ENCODE peak calls at places on chromosomes 16 and 17, in nine cellular contexts. One of them, this sample, is unnamed. For H3K9me3, the result is how much of the 10 kb centered on the place peaks cover.

GRCh38 chr16:763903-764750 is 3.6 kb downstream of the MSLN start:
- DNase-seq in fibroblast of lung: no peak
- DNase-seq in neural progenitor cell: no peak
- DNase-seq in endodermal cell: no peak
- DNase-seq in CD4-positive, CD25-positive, alpha-beta regulatory T cell: no peak
- DNase-seq in OCI-LY7: no peak
- DNase-seq in A549: no peak
- DNase-seq in uterus: no peak
- DNase-seq in left ventricle myocardium inferior: no peak
- DNase-seq in this sample: no peak

GRCh38 chr17:51901242-51901641 is 257.3 kb downstream of the CA10 start:
- DNase-seq in left ventricle myocardium inferior: no peak
- DNase-seq in uterus: no peak
- DNase-seq in OCI-LY7: no peak
- DNase-seq in A549: no peak
- DNase-seq in CD4-positive, CD25-positive, alpha-beta regulatory T cell: no peak
- DNase-seq in endodermal cell: peak
- DNase-seq in fibroblast of lung: no peak
- DNase-seq in neural progenitor cell: peak
- DNase-seq in this sample: no peak

GRCh38 chr17:66739553-66739952 is 95.4 kb upstream of the CACNG5 start:
- DNase-seq in left ventricle myocardium inferior: no peak
- DNase-seq in fibroblast of lung: no peak
- DNase-seq in uterus: no peak
- DNase-seq in neural progenitor cell: no peak
- DNase-seq in A549: no peak
- DNase-seq in CD4-positive, CD25-positive, alpha-beta regulatory T cell: no peak
- DNase-seq in endodermal cell: peak
- DNase-seq in OCI-LY7: no peak
- DNase-seq in this sample: no peak

GRCh38 chr17:13940858-13941665 is 128.2 kb upstream of the COX10 start:
- DNase-seq in A549: peak
- DNase-seq in CD4-positive, CD25-positive, alpha-beta regulatory T cell: no peak
- DNase-seq in endodermal cell: peak
- DNase-seq in neural progenitor cell: no peak
- DNase-seq in OCI-LY7: no peak
- DNase-seq in uterus: no peak
- DNase-seq in left ventricle myocardium inferior: no peak
- DNase-seq in fibroblast of lung: peak
- DNase-seq in this sample: no peak

GRCh38 chr16:20192801-20193200 is 119.1 kb upstream of the GPR139 start:
- DNase-seq in uterus: no peak
- DNase-seq in left ventricle myocardium inferior: no peak
- DNase-seq in CD4-positive, CD25-positive, alpha-beta regulatory T cell: no peak
- DNase-seq in fibroblast of lung: no peak
- DNase-seq in OCI-LY7: no peak
- DNase-seq in endodermal cell: no peak
- DNase-seq in neural progenitor cell: no peak
- DNase-seq in A549: no peak
- DNase-seq in this sample: no peak

GRCh38 chr16:10961231-10961630 is 16.9 kb downstream of the CLEC16A start:
- DNase-seq in CD4-positive, CD25-positive, alpha-beta regulatory T cell: no peak
- DNase-seq in OCI-LY7: no peak
- DNase-seq in neural progenitor cell: no peak
- DNase-seq in A549: no peak
- DNase-seq in endodermal cell: no peak
- DNase-seq in uterus: no peak
- DNase-seq in fibroblast of lung: peak
- DNase-seq in left ventricle myocardium inferior: no peak
- DNase-seq in this sample: no peak

GRCh38 chr16:90072442-90073105 is 4.6 kb downstream of the PRDM7 start:
- DNase-seq in OCI-LY7: no peak
- DNase-seq in left ventricle myocardium inferior: no peak
- DNase-seq in fibroblast of lung: no peak
- DNase-seq in A549: no peak
- DNase-seq in CD4-positive, CD25-positive, alpha-beta regulatory T cell: no peak
- DNase-seq in neural progenitor cell: no peak
- DNase-seq in uterus: no peak
- DNase-seq in endodermal cell: no peak
- DNase-seq in this sample: no peak

GRCh38 chr16:67462279-67462655 is 18.7 kb downstream of the ATP6V0D1 start:
- DNase-seq in A549: no peak
- DNase-seq in CD4-positive, CD25-positive, alpha-beta regulatory T cell: no peak
- DNase-seq in endodermal cell: no peak
- DNase-seq in OCI-LY7: no peak
- DNase-seq in neural progenitor cell: no peak
- DNase-seq in uterus: no peak
- DNase-seq in fibroblast of lung: no peak
- DNase-seq in left ventricle myocardium inferior: no peak
- DNase-seq in this sample: no peak

GRCh38 chr16:30185683-30186421 is 2.5 kb downstream of the CORO1A start:
- DNase-seq in endodermal cell: peak
- DNase-seq in neural progenitor cell: no peak
- DNase-seq in OCI-LY7: peak
- DNase-seq in A549: no peak
- DNase-seq in fibroblast of lung: no peak
- DNase-seq in left ventricle myocardium inferior: peak
- DNase-seq in CD4-positive, CD25-positive, alpha-beta regulatory T cell: peak
- DNase-seq in uterus: peak
- DNase-seq in this sample: peak

GRCh38 chr16:74667215-74667765 is 613 bp upstream of the RFWD3 start:
- DNase-seq in OCI-LY7: peak
- DNase-seq in left ventricle myocardium inferior: peak
- DNase-seq in CD4-positive, CD25-positive, alpha-beta regulatory T cell: no peak
- DNase-seq in uterus: peak
- DNase-seq in endodermal cell: peak
- DNase-seq in A549: no peak
- DNase-seq in neural progenitor cell: peak
- DNase-seq in fibroblast of lung: peak
- DNase-seq in this sample: no peak

GRCh38 chr16:74578838-74579237 is 28.1 kb downstream of the GLG1 start:
- DNase-seq in uterus: no peak
- DNase-seq in left ventricle myocardium inferior: no peak
- DNase-seq in CD4-positive, CD25-positive, alpha-beta regulatory T cell: no peak
- DNase-seq in neural progenitor cell: no peak
- DNase-seq in fibroblast of lung: no peak
- DNase-seq in OCI-LY7: no peak
- DNase-seq in A549: no peak
- DNase-seq in endodermal cell: no peak
- DNase-seq in this sample: no peak

GRCh38 chr16:78249056-78249455 is 149.6 kb downstream of the WWOX start:
- DNase-seq in OCI-LY7: no peak
- DNase-seq in uterus: no peak
- DNase-seq in CD4-positive, CD25-positive, alpha-beta regulatory T cell: no peak
- DNase-seq in neural progenitor cell: peak
- DNase-seq in fibroblast of lung: no peak
- DNase-seq in A549: no peak
- DNase-seq in left ventricle myocardium inferior: peak
- DNase-seq in endodermal cell: peak
- DNase-seq in this sample: no peak

GRCh38 chr16:78240459-78241222 is 141.2 kb downstream of the WWOX start:
- DNase-seq in CD4-positive, CD25-positive, alpha-beta regulatory T cell: no peak
- DNase-seq in left ventricle myocardium inferior: no peak
- DNase-seq in OCI-LY7: no peak
- DNase-seq in A549: peak
- DNase-seq in uterus: no peak
- DNase-seq in neural progenitor cell: peak
- DNase-seq in fibroblast of lung: no peak
- DNase-seq in endodermal cell: peak
- DNase-seq in this sample: no peak

GRCh38 chr16:78249832-78250231 is 150.4 kb downstream of the WWOX start:
- DNase-seq in fibroblast of lung: no peak
- DNase-seq in A549: no peak
- DNase-seq in CD4-positive, CD25-positive, alpha-beta regulatory T cell: no peak
- DNase-seq in OCI-LY7: no peak
- DNase-seq in left ventricle myocardium inferior: no peak
- DNase-seq in uterus: no peak
- DNase-seq in neural progenitor cell: no peak
- DNase-seq in endodermal cell: no peak
- DNase-seq in this sample: no peak

GRCh38 chr16:78242231-78242630 is 142.8 kb downstream of the WWOX start:
- DNase-seq in A549: no peak
- DNase-seq in CD4-positive, CD25-positive, alpha-beta regulatory T cell: no peak
- DNase-seq in endodermal cell: no peak
- DNase-seq in left ventricle myocardium inferior: no peak
- DNase-seq in uterus: no peak
- DNase-seq in fibroblast of lung: no peak
- DNase-seq in neural progenitor cell: no peak
- DNase-seq in OCI-LY7: no peak
- DNase-seq in this sample: no peak

GRCh38 chr16:78244131-78244899 is 144.9 kb downstream of the WWOX start:
- DNase-seq in neural progenitor cell: peak
- DNase-seq in fibroblast of lung: no peak
- DNase-seq in left ventricle myocardium inferior: no peak
- DNase-seq in CD4-positive, CD25-positive, alpha-beta regulatory T cell: no peak
- DNase-seq in A549: no peak
- DNase-seq in uterus: no peak
- DNase-seq in endodermal cell: peak
- DNase-seq in OCI-LY7: no peak
- DNase-seq in this sample: no peak
- H3K9me3 ChIP-seq in neural progenitor cell: under half
- H3K9me3 ChIP-seq in fibroblast of lung: under half
- H3K9me3 ChIP-seq in left ventricle myocardium inferior: under half
- H3K9me3 ChIP-seq in CD4-positive, CD25-positive, alpha-beta regulatory T cell: under half
- H3K9me3 ChIP-seq in A549: under half
- H3K9me3 ChIP-seq in uterus: under half
- H3K9me3 ChIP-seq in endodermal cell: under half
- H3K9me3 ChIP-seq in OCI-LY7: under half
- H3K9me3 ChIP-seq in this sample: under half

GRCh38 chr16:3408561-3409197 is 7.7 kb downstream of the ZNF174 start:
- DNase-seq in uterus: no peak
- DNase-seq in endodermal cell: no peak
- DNase-seq in fibroblast of lung: no peak
- DNase-seq in OCI-LY7: no peak
- DNase-seq in left ventricle myocardium inferior: no peak
- DNase-seq in neural progenitor cell: no peak
- DNase-seq in A549: no peak
- DNase-seq in CD4-positive, CD25-positive, alpha-beta regulatory T cell: no peak
- DNase-seq in this sample: no peak

GRCh38 chr16:3413730-3414379 is 12.8 kb downstream of the ZNF174 start:
- DNase-seq in CD4-positive, CD25-positive, alpha-beta regulatory T cell: no peak
- DNase-seq in uterus: no peak
- DNase-seq in OCI-LY7: no peak
- DNase-seq in endodermal cell: peak
- DNase-seq in A549: no peak
- DNase-seq in neural progenitor cell: no peak
- DNase-seq in left ventricle myocardium inferior: no peak
- DNase-seq in fibroblast of lung: no peak
- DNase-seq in this sample: no peak
- H3K9me3 ChIP-seq in CD4-positive, CD25-positive, alpha-beta regulatory T cell: half or more
- H3K9me3 ChIP-seq in uterus: under half
- H3K9me3 ChIP-seq in OCI-LY7: under half
- H3K9me3 ChIP-seq in endodermal cell: under half
- H3K9me3 ChIP-seq in A549: half or more
- H3K9me3 ChIP-seq in neural progenitor cell: under half
- H3K9me3 ChIP-seq in left ventricle myocardium inferior: half or more
- H3K9me3 ChIP-seq in fibroblast of lung: under half
- H3K9me3 ChIP-seq in this sample: under half

GRCh38 chr17:8930664-8931063 is 34.8 kb downstream of the PIK3R5 start:
- DNase-seq in A549: no peak
- DNase-seq in fibroblast of lung: no peak
- DNase-seq in neural progenitor cell: no peak
- DNase-seq in OCI-LY7: no peak
- DNase-seq in CD4-positive, CD25-positive, alpha-beta regulatory T cell: no peak
- DNase-seq in uterus: no peak
- DNase-seq in left ventricle myocardium inferior: no peak
- DNase-seq in endodermal cell: no peak
- DNase-seq in this sample: no peak
- H3K9me3 ChIP-seq in A549: half or more
- H3K9me3 ChIP-seq in fibroblast of lung: under half
- H3K9me3 ChIP-seq in neural progenitor cell: under half
- H3K9me3 ChIP-seq in OCI-LY7: under half
- H3K9me3 ChIP-seq in CD4-positive, CD25-positive, alpha-beta regulatory T cell: under half
- H3K9me3 ChIP-seq in uterus: under half
- H3K9me3 ChIP-seq in left ventricle myocardium inferior: under half
- H3K9me3 ChIP-seq in endodermal cell: under half
- H3K9me3 ChIP-seq in this sample: under half

GRCh38 chr16:3377917-3378316 is 22.2 kb downstream of the OR2C1 start:
- DNase-seq in left ventricle myocardium inferior: no peak
- DNase-seq in uterus: no peak
- DNase-seq in A549: no peak
- DNase-seq in neural progenitor cell: no peak
- DNase-seq in OCI-LY7: no peak
- DNase-seq in endodermal cell: no peak
- DNase-seq in fibroblast of lung: no peak
- DNase-seq in CD4-positive, CD25-positive, alpha-beta regulatory T cell: no peak
- DNase-seq in this sample: no peak

GRCh38 chr16:3388325-3388724 is 12.5 kb downstream of the ZSCAN32 start:
- DNase-seq in neural progenitor cell: no peak
- DNase-seq in fibroblast of lung: no peak
- DNase-seq in uterus: no peak
- DNase-seq in OCI-LY7: no peak
- DNase-seq in CD4-positive, CD25-positive, alpha-beta regulatory T cell: no peak
- DNase-seq in left ventricle myocardium inferior: no peak
- DNase-seq in endodermal cell: no peak
- DNase-seq in A549: no peak
- DNase-seq in this sample: no peak

GRCh38 chr16:3383045-3383448 is 17.8 kb downstream of the ZSCAN32 start:
- DNase-seq in neural progenitor cell: no peak
- DNase-seq in endodermal cell: no peak
- DNase-seq in A549: no peak
- DNase-seq in fibroblast of lung: no peak
- DNase-seq in OCI-LY7: no peak
- DNase-seq in CD4-positive, CD25-positive, alpha-beta regulatory T cell: no peak
- DNase-seq in left ventricle myocardium inferior: no peak
- DNase-seq in uterus: no peak
- DNase-seq in this sample: no peak
- H3K9me3 ChIP-seq in neural progenitor cell: under half
- H3K9me3 ChIP-seq in endodermal cell: half or more
- H3K9me3 ChIP-seq in A549: half or more
- H3K9me3 ChIP-seq in fibroblast of lung: under half
- H3K9me3 ChIP-seq in OCI-LY7: under half
- H3K9me3 ChIP-seq in CD4-positive, CD25-positive, alpha-beta regulatory T cell: half or more
- H3K9me3 ChIP-seq in left ventricle myocardium inferior: under half
- H3K9me3 ChIP-seq in uterus: under half
- H3K9me3 ChIP-seq in this sample: half or more

DNA sequence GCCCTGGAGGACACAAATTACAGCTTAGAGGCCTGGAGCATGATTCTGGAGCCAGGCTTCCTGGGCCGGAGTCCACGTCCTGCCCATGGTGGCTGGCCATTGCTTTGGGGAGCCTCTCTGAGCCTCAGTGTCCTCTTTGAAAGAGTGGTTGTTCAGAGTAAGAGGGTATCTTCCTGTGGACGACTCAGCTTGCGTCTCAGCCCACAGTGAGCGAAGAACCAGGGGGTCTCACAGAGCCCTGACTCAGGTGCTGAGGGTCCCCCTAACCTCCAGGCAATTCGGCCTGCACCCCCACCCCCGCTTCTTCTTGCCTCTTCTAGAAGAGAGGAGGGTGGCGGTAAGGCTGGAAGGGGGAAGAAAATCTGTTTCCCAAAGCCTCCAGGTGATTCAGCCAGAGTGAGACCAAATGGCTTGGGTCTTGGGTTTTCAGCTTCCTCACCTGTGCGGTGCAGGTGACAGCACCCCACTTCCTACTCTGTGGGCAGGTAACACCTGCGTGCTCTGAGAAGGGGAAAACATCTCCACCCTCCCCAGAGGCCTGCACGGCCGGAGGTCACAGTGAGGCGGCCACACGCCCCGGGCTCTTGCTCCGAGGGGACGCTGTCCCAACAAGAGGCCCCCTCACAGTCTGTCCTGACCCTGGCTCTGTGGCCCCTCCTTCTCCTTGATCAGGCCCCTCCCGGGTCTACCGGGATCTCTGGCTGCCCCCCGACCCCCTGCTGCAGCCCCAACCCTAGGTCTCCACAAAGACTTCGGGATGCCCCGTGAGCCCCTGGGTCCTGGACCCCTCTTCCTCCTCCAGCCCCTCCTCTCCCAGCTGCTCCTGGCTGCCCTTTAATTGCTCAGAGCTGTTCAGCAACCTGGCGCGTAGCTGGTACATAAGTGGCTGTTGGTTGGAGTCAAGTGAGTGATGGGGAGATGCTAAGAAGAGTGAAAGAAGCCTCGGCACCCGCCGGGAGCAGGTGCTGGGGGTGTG is 119.2 kb downstream of the METRNL start:
- DNase-seq in A549: no peak
- DNase-seq in left ventricle myocardium inferior: peak
- DNase-seq in endodermal cell: no peak
- DNase-seq in neural progenitor cell: no peak
- DNase-seq in uterus: no peak
- DNase-seq in OCI-LY7: peak
- DNase-seq in CD4-positive, CD25-positive, alpha-beta regulatory T cell: no peak
- DNase-seq in fibroblast of lung: no peak
- DNase-seq in this sample: no peak
- H3K9me3 ChIP-seq in A549: under half
- H3K9me3 ChIP-seq in left ventricle myocardium inferior: under half
- H3K9me3 ChIP-seq in endodermal cell: under half
- H3K9me3 ChIP-seq in neural progenitor cell: under half
- H3K9me3 ChIP-seq in uterus: under half
- H3K9me3 ChIP-seq in OCI-LY7: under half
- H3K9me3 ChIP-seq in CD4-positive, CD25-positive, alpha-beta regulatory T cell: under half
- H3K9me3 ChIP-seq in fibroblast of lung: under half
- H3K9me3 ChIP-seq in this sample: under half